ENCODE peak calls at places on chromosomes 13 and 19, in ten cellular contexts. One of them, this sample, is unnamed.

GRCh38 chr19:34731019-34731829 is 2.8 kb upstream of the ZNF181 start:
- DNase-seq in brain pericyte: no peak
- DNase-seq in activated CD4-positive, alpha-beta T cell treated with anti-CD3 and anti-CD28 coated beads, Interleukin-2, amount 10 ng/mL, durations not matched to agents 7 days and 5 days: no peak
- DNase-seq in HT1080: no peak
- DNase-seq in DND-41: no peak
- DNase-seq in HT-29: no peak
- DNase-seq in activated CD4-positive, CD25-positive, alpha-beta regulatory T cell treated with anti-CD3 and anti-CD28 coated beads, Interleukin-2, amount 50 U/mL, for 72 hours: no peak
- DNase-seq in NCI-H460: no peak
- DNase-seq in stimulated activated CD8-positive, alpha-beta memory T cell treated with anti-CD3 and anti-CD28 coated beads, Interleukin-7, amount 100 ng/mL, for 1 hour: no peak
- DNase-seq in NCI-H1105: no peak
- DNase-seq in this sample: no peak

GRCh38 chr13:59666504-59666903 is 497.2 kb downstream of the DIAPH3 start:
- DNase-seq in HT-29: no peak
- DNase-seq in activated CD4-positive, alpha-beta T cell treated with anti-CD3 and anti-CD28 coated beads, Interleukin-2, amount 10 ng/mL, durations not matched to agents 7 days and 5 days: no peak
- DNase-seq in NCI-H460: no peak
- DNase-seq in stimulated activated CD8-positive, alpha-beta memory T cell treated with anti-CD3 and anti-CD28 coated beads, Interleukin-7, amount 100 ng/mL, for 1 hour: no peak
- DNase-seq in DND-41: no peak
- DNase-seq in HT1080: no peak
- DNase-seq in NCI-H1105: no peak
- DNase-seq in brain pericyte: no peak
- DNase-seq in activated CD4-positive, CD25-positive, alpha-beta regulatory T cell treated with anti-CD3 and anti-CD28 coated beads, Interleukin-2, amount 50 U/mL, for 72 hours: no peak
- DNase-seq in this sample: no peak

GRCh38 chr13:107476068-107476467 is 739.3 kb downstream of the LIG4 start:
- DNase-seq in activated CD4-positive, alpha-beta T cell treated with anti-CD3 and anti-CD28 coated beads, Interleukin-2, amount 10 ng/mL, durations not matched to agents 7 days and 5 days: no peak
- DNase-seq in DND-41: no peak
- DNase-seq in NCI-H460: no peak
- DNase-seq in NCI-H1105: no peak
- DNase-seq in activated CD4-positive, CD25-positive, alpha-beta regulatory T cell treated with anti-CD3 and anti-CD28 coated beads, Interleukin-2, amount 50 U/mL, for 72 hours: no peak
- DNase-seq in stimulated activated CD8-positive, alpha-beta memory T cell treated with anti-CD3 and anti-CD28 coated beads, Interleukin-7, amount 100 ng/mL, for 1 hour: no peak
- DNase-seq in HT1080: no peak
- DNase-seq in HT-29: no peak
- DNase-seq in brain pericyte: no peak
- DNase-seq in this sample: no peak

GRCh38 chr13:27338816-27339215 is 68.2 kb downstream of the RASL11A start:
- DNase-seq in activated CD4-positive, CD25-positive, alpha-beta regulatory T cell treated with anti-CD3 and anti-CD28 coated beads, Interleukin-2, amount 50 U/mL, for 72 hours: no peak
- DNase-seq in NCI-H1105: no peak
- DNase-seq in HT1080: peak; percentile 24
- DNase-seq in DND-41: no peak
- DNase-seq in activated CD4-positive, alpha-beta T cell treated with anti-CD3 and anti-CD28 coated beads, Interleukin-2, amount 10 ng/mL, durations not matched to agents 7 days and 5 days: no peak
- DNase-seq in brain pericyte: no peak
- DNase-seq in HT-29: peak; percentile 58
- DNase-seq in stimulated activated CD8-positive, alpha-beta memory T cell treated with anti-CD3 and anti-CD28 coated beads, Interleukin-7, amount 100 ng/mL, for 1 hour: no peak
- DNase-seq in NCI-H460: no peak
- DNase-seq in this sample: peak; percentile 79

GRCh38 chr19:41587101-41587837 is 11.3 kb downstream of the CEACAM21 start:
- DNase-seq in activated CD4-positive, alpha-beta T cell treated with anti-CD3 and anti-CD28 coated beads, Interleukin-2, amount 10 ng/mL, durations not matched to agents 7 days and 5 days: no peak
- DNase-seq in DND-41: no peak
- DNase-seq in brain pericyte: no peak
- DNase-seq in stimulated activated CD8-positive, alpha-beta memory T cell treated with anti-CD3 and anti-CD28 coated beads, Interleukin-7, amount 100 ng/mL, for 1 hour: no peak
- DNase-seq in HT1080: no peak
- DNase-seq in NCI-H460: no peak
- DNase-seq in activated CD4-positive, CD25-positive, alpha-beta regulatory T cell treated with anti-CD3 and anti-CD28 coated beads, Interleukin-2, amount 50 U/mL, for 72 hours: no peak
- DNase-seq in HT-29: no peak
- DNase-seq in NCI-H1105: no peak
- DNase-seq in this sample: no peak

GRCh38 chr13:33931397-33931987 is 113.5 kb downstream of the RFC3 start:
- DNase-seq in HT-29: peak; percentile 95
- DNase-seq in stimulated activated CD8-positive, alpha-beta memory T cell treated with anti-CD3 and anti-CD28 coated beads, Interleukin-7, amount 100 ng/mL, for 1 hour: no peak
- DNase-seq in DND-41: peak; percentile 13
- DNase-seq in HT1080: peak; percentile 50
- DNase-seq in brain pericyte: no peak
- DNase-seq in NCI-H460: peak; percentile 48
- DNase-seq in NCI-H1105: no peak
- DNase-seq in activated CD4-positive, alpha-beta T cell treated with anti-CD3 and anti-CD28 coated beads, Interleukin-2, amount 10 ng/mL, durations not matched to agents 7 days and 5 days: no peak
- DNase-seq in activated CD4-positive, CD25-positive, alpha-beta regulatory T cell treated with anti-CD3 and anti-CD28 coated beads, Interleukin-2, amount 50 U/mL, for 72 hours: no peak
- DNase-seq in this sample: peak; percentile 73

GRCh38 chr13:49760555-49760954 is 31.9 kb downstream of the KPNA3 start:
- DNase-seq in activated CD4-positive, alpha-beta T cell treated with anti-CD3 and anti-CD28 coated beads, Interleukin-2, amount 10 ng/mL, durations not matched to agents 7 days and 5 days: no peak
- DNase-seq in HT-29: no peak
- DNase-seq in NCI-H1105: no peak
- DNase-seq in DND-41: no peak
- DNase-seq in activated CD4-positive, CD25-positive, alpha-beta regulatory T cell treated with anti-CD3 and anti-CD28 coated beads, Interleukin-2, amount 50 U/mL, for 72 hours: no peak
- DNase-seq in HT1080: no peak
- DNase-seq in brain pericyte: no peak
- DNase-seq in stimulated activated CD8-positive, alpha-beta memory T cell treated with anti-CD3 and anti-CD28 coated beads, Interleukin-7, amount 100 ng/mL, for 1 hour: no peak
- DNase-seq in NCI-H460: no peak
- DNase-seq in this sample: no peak

GRCh38 chr13:79796116-79796515 is 315.2 kb downstream of the NDFIP2 start:
- DNase-seq in NCI-H1105: no peak
- DNase-seq in NCI-H460: no peak
- DNase-seq in HT1080: no peak
- DNase-seq in activated CD4-positive, CD25-positive, alpha-beta regulatory T cell treated with anti-CD3 and anti-CD28 coated beads, Interleukin-2, amount 50 U/mL, for 72 hours: no peak
- DNase-seq in stimulated activated CD8-positive, alpha-beta memory T cell treated with anti-CD3 and anti-CD28 coated beads, Interleukin-7, amount 100 ng/mL, for 1 hour: no peak
- DNase-seq in brain pericyte: no peak
- DNase-seq in DND-41: no peak
- DNase-seq in activated CD4-positive, alpha-beta T cell treated with anti-CD3 and anti-CD28 coated beads, Interleukin-2, amount 10 ng/mL, durations not matched to agents 7 days and 5 days: no peak
- DNase-seq in HT-29: no peak
- DNase-seq in this sample: no peak

GRCh38 chr13:98172570-98173405 is 4.3 kb downstream of the RNF113B start:
- DNase-seq in NCI-H1105: no peak
- DNase-seq in HT-29: no peak
- DNase-seq in stimulated activated CD8-positive, alpha-beta memory T cell treated with anti-CD3 and anti-CD28 coated beads, Interleukin-7, amount 100 ng/mL, for 1 hour: no peak
- DNase-seq in NCI-H460: no peak
- DNase-seq in activated CD4-positive, CD25-positive, alpha-beta regulatory T cell treated with anti-CD3 and anti-CD28 coated beads, Interleukin-2, amount 50 U/mL, for 72 hours: no peak
- DNase-seq in HT1080: no peak
- DNase-seq in activated CD4-positive, alpha-beta T cell treated with anti-CD3 and anti-CD28 coated beads, Interleukin-2, amount 10 ng/mL, durations not matched to agents 7 days and 5 days: no peak
- DNase-seq in brain pericyte: no peak
- DNase-seq in DND-41: no peak
- DNase-seq in this sample: no peak

GRCh38 chr19:53389591-53390377 is 5.2 kb upstream of the ZNF765 start:
- DNase-seq in activated CD4-positive, alpha-beta T cell treated with anti-CD3 and anti-CD28 coated beads, Interleukin-2, amount 10 ng/mL, durations not matched to agents 7 days and 5 days: no peak
- DNase-seq in HT1080: no peak
- DNase-seq in DND-41: no peak
- DNase-seq in activated CD4-positive, CD25-positive, alpha-beta regulatory T cell treated with anti-CD3 and anti-CD28 coated beads, Interleukin-2, amount 50 U/mL, for 72 hours: no peak
- DNase-seq in NCI-H460: no peak
- DNase-seq in HT-29: no peak
- DNase-seq in stimulated activated CD8-positive, alpha-beta memory T cell treated with anti-CD3 and anti-CD28 coated beads, Interleukin-7, amount 100 ng/mL, for 1 hour: no peak
- DNase-seq in brain pericyte: no peak
- DNase-seq in NCI-H1105: no peak
- DNase-seq in this sample: no peak

GRCh38 chr19:33186835-33187540 is 7.1 kb upstream of the LRP3 start:
- DNase-seq in activated CD4-positive, alpha-beta T cell treated with anti-CD3 and anti-CD28 coated beads, Interleukin-2, amount 10 ng/mL, durations not matched to agents 7 days and 5 days: no peak
- DNase-seq in NCI-H460: no peak
- DNase-seq in brain pericyte: no peak
- DNase-seq in NCI-H1105: no peak
- DNase-seq in DND-41: no peak
- DNase-seq in stimulated activated CD8-positive, alpha-beta memory T cell treated with anti-CD3 and anti-CD28 coated beads, Interleukin-7, amount 100 ng/mL, for 1 hour: no peak
- DNase-seq in HT1080: no peak
- DNase-seq in activated CD4-positive, CD25-positive, alpha-beta regulatory T cell treated with anti-CD3 and anti-CD28 coated beads, Interleukin-2, amount 50 U/mL, for 72 hours: no peak
- DNase-seq in HT-29: no peak
- DNase-seq in this sample: no peak